ENCODE peak calls at places on chromosomes 16 and 17, in six cellular contexts. K is fibroblast of the aortic adventitia; R is fibroblast of pulmonary artery; U is A549; E is CD8-positive, alpha-beta memory T cell; Z is adipocyte. F is an unnamed sample.

GRCh38 chr17:55607736-55608341 is 96.6 kb upstream of the SMIM36 start:
- DNase-seq in K (peak), R (peak), U (peak), E (no peak), Z (peak), F (peak)

GRCh38 chr16:54939537-54940278 is 9.0 kb downstream of the IRX5 start:
- DNase-seq in K (no peak), R (no peak), U (no peak), E (no peak), Z (no peak), F (no peak)

GRCh38 chr17:75603123-75603522 is 15.5 kb downstream of the MYO15B start:
- DNase-seq in K (no peak), R (no peak), U (no peak), E (no peak), Z (no peak), F (no peak)

GRCh38 chr17:39665642-39666221 is 583 bp downstream of the TCAP start:
- DNase-seq in K (no peak), R (no peak), U (peak), E (no peak), Z (no peak), F (no peak)

GRCh38 chr16:81567987-81568748 is 123.6 kb downstream of the CMIP start:
- DNase-seq in K (peak), R (peak), U (peak), E (no peak), Z (peak), F (peak)

GRCh38 chr16:7547736-7548135 is 215.1 kb downstream of the RBFOX1 start:
- DNase-seq in K (no peak), R (no peak), U (no peak), E (no peak), Z (no peak), F (no peak)

GRCh38 chr16:67268136-67268579 is 11.2 kb upstream of the PLEKHG4 start:
- DNase-seq in K (peak), R (peak), U (no peak), E (no peak), Z (peak), F (peak)

GRCh38 chr17:42835732-42836131 is 2.5 kb downstream of the PSME3 start:
- DNase-seq in K (no peak), R (no peak), U (no peak), E (no peak), Z (no peak), F (no peak)

GRCh38 chr16:82236875-82237274 is 66.9 kb upstream of the MPHOSPH6 start:
- DNase-seq in K (no peak), R (no peak), U (no peak), E (no peak), Z (no peak), F (no peak)

GRCh38 chr16:6926341-6926740 is 406.3 kb upstream of the RBFOX1 start:
- DNase-seq in K (no peak), R (no peak), U (no peak), E (no peak), Z (no peak), F (no peak)

GRCh38 chr16:2869502-2870064 is 11.6 kb upstream of the PRSS22 start:
- DNase-seq in K (no peak), R (no peak), U (no peak), E (no peak), Z (no peak), F (no peak)

GRCh38 chr16:52451971-52452421 is 94.9 kb downstream of the TOX3 start:
- DNase-seq in K (no peak), R (no peak), U (no peak), E (no peak), Z (no peak), F (no peak)

GRCh38 chr16:72847187-72848044 is 200.5 kb downstream of the ZFHX3 start:
- DNase-seq in K (peak), R (peak), U (peak), E (no peak), Z (peak), F (peak)

GRCh38 chr17:83068641-83069570 is 10.5 kb upstream of the METRNL start:
- DNase-seq in K (no peak), R (no peak), U (no peak), E (no peak), Z (no peak), F (no peak)

GRCh38 chr17:79306688-79307323 is 232.2 kb downstream of the ENGASE start:
- DNase-seq in K (peak), R (no peak), U (no peak), E (no peak), Z (no peak), F (no peak)

GRCh38 chr16:66474750-66475199 is 47.7 kb downstream of the BEAN1 start:
- DNase-seq in K (no peak), R (no peak), U (no peak), E (peak), Z (no peak), F (no peak)

GRCh38 chr17:2595200-2595599 is 1.7 kb downstream of the PAFAH1B1 start:
- DNase-seq in K (no peak), R (no peak), U (no peak), E (no peak), Z (peak), F (no peak)
- H3K4me3 ChIP-seq in K (peak), R (peak), U (peak), E (peak), Z (peak), F (peak)

DNA sequence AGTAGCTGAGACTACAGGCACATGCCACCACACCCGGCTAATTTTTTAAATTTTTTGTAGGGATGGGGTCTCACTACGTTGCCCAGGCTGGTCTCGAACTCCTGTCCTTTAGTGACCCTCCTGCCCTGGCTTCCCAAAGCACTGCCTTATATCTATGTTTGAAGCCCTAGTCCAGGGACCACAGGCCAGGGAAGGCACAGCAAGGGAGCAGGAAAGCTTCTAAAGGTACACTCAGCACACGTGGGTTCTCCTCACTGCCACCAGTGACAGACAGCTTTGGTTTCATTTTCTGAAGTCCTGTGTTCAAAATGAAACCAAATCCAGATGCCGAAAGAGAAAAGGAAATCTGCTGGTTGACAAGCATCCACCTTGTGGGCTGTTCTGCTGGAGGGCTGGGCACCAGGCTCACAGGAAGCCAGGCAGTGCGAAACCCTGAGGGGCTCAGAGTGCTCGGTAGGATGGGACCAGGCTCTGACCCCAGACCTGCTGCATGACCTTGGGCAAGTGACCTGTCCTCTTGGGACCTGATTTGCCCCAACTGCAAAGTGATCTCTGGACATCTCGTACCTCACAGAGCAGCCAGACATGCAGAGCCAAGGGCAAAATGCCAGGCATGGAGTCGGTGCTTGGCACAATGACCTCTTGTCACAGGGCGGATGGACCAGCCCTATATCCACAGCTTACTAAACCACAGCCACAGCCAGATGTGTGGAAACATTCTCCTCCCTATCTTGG is 2.7 kb upstream of the SOCS1 start:
- DNase-seq in K (peak), R (no peak), U (no peak), E (peak), Z (peak), F (peak)
- H3K4me3 ChIP-seq in K (no peak), R (no peak), U (no peak), E (peak), Z (peak), F (no peak)

GRCh38 chr17:7575959-7576358 is 3.5 kb upstream of the CD68 start:
- DNase-seq in K (no peak), R (no peak), U (no peak), E (no peak), Z (no peak), F (no peak)
- H3K4me3 ChIP-seq in K (no peak), R (peak), U (peak), E (no peak), Z (peak), F (no peak)

GRCh38 chr17:27871407-27871806 is 21.8 kb downstream of the LYRM9 start:
- DNase-seq in K (no peak), R (no peak), U (no peak), E (no peak), Z (no peak), F (no peak)
- H3K4me3 ChIP-seq in K (no peak), R (no peak), U (no peak), E (no peak), Z (no peak), F (no peak)

DNA sequence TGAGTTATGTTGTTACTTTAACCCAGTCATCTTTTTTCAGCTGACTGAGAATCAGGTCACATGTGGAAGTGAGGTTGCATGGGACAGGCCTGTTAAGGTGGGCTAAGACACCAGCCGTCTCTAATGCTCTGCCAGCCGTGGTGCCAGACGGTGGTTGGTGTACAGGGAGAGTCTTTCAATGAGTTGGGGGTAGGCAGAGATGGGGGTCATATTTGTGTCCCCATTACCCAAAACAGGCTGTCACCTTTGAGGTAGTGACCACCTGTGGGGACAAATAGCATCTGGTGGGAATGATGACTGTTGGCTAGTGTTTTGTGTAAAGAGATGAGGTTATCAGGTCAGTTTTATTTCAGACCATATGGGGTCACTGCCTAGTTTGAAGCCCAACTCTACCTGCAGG is 1.8 kb downstream of the RPL38 start:
- DNase-seq in K (no peak), R (no peak), U (no peak), E (no peak), Z (no peak), F (no peak)
- H3K4me3 ChIP-seq in K (peak), R (peak), U (peak), E (peak), Z (peak), F (no peak)

GRCh38 chr16:14529010-14529669 is 100.9 kb downstream of the PARN start:
- DNase-seq in K (peak), R (peak), U (peak), E (no peak), Z (peak), F (peak)
- H3K4me3 ChIP-seq in K (peak), R (no peak), U (no peak), E (no peak), Z (peak), F (peak)

DNA sequence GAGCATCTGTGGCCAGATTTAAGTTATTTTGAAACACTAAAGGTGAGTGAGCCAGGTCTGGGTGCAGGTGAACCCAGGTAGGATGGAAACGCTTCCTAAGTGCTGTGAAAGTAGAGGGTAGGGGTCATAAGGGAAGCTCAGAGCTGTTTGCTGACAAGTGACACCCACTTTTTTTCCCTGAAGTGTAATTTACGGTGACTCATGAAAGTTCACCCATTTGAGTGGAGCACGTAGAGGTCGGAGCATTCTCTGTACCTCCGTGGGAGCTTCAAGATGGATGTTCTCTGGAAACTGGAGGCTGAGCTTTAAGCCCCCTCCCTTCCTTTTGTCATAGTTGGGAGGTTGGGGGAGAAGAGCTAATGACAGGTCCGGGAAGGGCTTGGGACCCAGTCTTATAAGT is 44.3 kb downstream of the MPRIP start:
- DNase-seq in K (no peak), R (no peak), U (no peak), E (no peak), Z (no peak), F (no peak)
- H3K4me3 ChIP-seq in K (no peak), R (no peak), U (no peak), E (no peak), Z (no peak), F (no peak)

GRCh38 chr17:35051183-35051578 is 12.3 kb downstream of the RFFL start:
- DNase-seq in K (no peak), R (peak), U (no peak), E (peak), Z (no peak), F (peak)
- H3K4me3 ChIP-seq in K (no peak), R (no peak), U (no peak), E (peak), Z (peak), F (no peak)

DNA sequence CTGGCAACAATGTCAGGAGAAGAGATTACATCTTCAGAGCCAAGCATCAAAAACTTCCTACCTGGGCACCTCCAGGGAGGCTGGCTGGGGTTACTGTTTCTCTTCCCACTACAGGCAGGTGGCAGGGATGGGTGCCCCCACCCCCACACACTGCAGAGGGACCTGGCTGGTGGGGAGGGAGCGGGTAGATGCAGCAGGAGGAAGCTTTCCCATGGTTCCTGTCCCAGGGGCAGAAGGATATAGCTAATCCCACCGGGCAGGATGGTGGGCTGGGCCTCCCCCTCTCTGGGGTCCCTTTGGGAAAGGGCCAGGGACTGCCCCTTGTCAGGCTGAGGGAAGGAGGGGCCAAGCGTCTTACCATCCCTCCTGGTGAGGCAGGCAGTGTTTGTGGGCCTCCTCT is 16.7 kb upstream of the MTMR4 start:
- DNase-seq in K (no peak), R (no peak), U (no peak), E (no peak), Z (no peak), F (no peak)
- H3K4me3 ChIP-seq in K (no peak), R (peak), U (peak), E (peak), Z (peak), F (peak)

GRCh38 chr17:7855643-7856080 is 796 bp downstream of the TMEM88 start:
- DNase-seq in K (no peak), R (no peak), U (no peak), E (no peak), Z (no peak), F (peak)
- H3K4me3 ChIP-seq in K (peak), R (peak), U (peak), E (no peak), Z (peak), F (peak)